ENCODE peak calls at places on chromosome 3, in ten cellular contexts. M is EL; U is activated CD8-positive, alpha-beta memory T cell treated with anti-CD3 and anti-CD28 coated beads for 48 hours; X is spleen; I is RKO; K is kidney tubule cell; T is AG10803; N is GM04503; D is NCI-H1105; O is cardiac muscle cell. H is an unnamed sample.
A peak's percentile ranks its signal among the peaks of the same experiment; 100 is the strongest.

GRCh38 chr3:138054057-138054456 is 44.1 kb downstream of the CLDN18 start:
- DNase-seq in X (no peak), U (no peak), D (no peak), O (no peak), N (no peak), T (no peak), I (no peak), K (no peak), M (no peak), H (no peak)

GRCh38 chr3:79019137-79019923 is 748.5 kb downstream of the ROBO1 start:
- DNase-seq in T (peak; percentile 92), O (peak; percentile 92), X (peak; percentile 80), U (no peak), I (peak; percentile 91), D (peak; percentile 77), N (peak; percentile 72), M (peak; percentile 93), K (peak; percentile 84), H (no peak)

GRCh38 chr3:8581373-8581772 is 63.2 kb downstream of the SSUH2 start:
- DNase-seq in M (no peak), O (no peak), D (no peak), K (no peak), I (no peak), X (no peak), N (no peak), T (no peak), U (no peak), H (no peak)

GRCh38 chr3:13513051-13513912 is 33.2 kb downstream of the HDAC11 start:
- DNase-seq in X (peak; percentile 54), U (no peak), O (peak; percentile 23), D (no peak), T (peak; percentile 93), K (no peak), I (no peak), M (peak; percentile 51), N (peak; percentile 75), H (no peak)

GRCh38 chr3:126914226-126914625 is 68.7 kb upstream of the PLXNA1 start:
- DNase-seq in K (no peak), I (no peak), M (no peak), U (no peak), O (no peak), X (no peak), N (no peak), T (no peak), D (peak; percentile 94), H (no peak)

GRCh38 chr3:123660900-123661299 is 76.0 kb upstream of the HACD2 start:
- DNase-seq in X (peak; percentile 86), I (no peak), D (peak; percentile 88), M (peak; percentile 89), K (peak; percentile 84), N (peak; percentile 92), O (peak; percentile 67), U (no peak), T (peak; percentile 99), H (no peak)

GRCh38 chr3:194292331-194292730 is 58.8 kb downstream of the CPN2 start:
- DNase-seq in U (no peak), N (no peak), K (no peak), T (no peak), D (no peak), I (no peak), X (no peak), O (no peak), M (no peak), H (no peak)

GRCh38 chr3:127456471-127457093 is 134.0 kb downstream of the TPRA1 start:
- DNase-seq in U (no peak), T (peak; percentile 37), N (no peak), I (peak; percentile 92), X (peak; percentile 61), O (no peak), M (peak; percentile 81), D (no peak), K (peak; percentile 91), H (no peak)

H was measured in naive B cell.